ENCODE peak calls at places on chromosomes 13 and 19, in four cellular contexts. L is HFF-Myc, J is GM12892, S is brain microvascular endothelial cell. C is an unnamed sample.

GRCh38 chr13:29925457-29925856 is 75.0 kb upstream of the UBL3 start:
- DNase-seq in L (no peak), J (no peak), S (peak; percentile 83), C (peak; percentile 81)

GRCh38 chr13:21707586-21707985 is 36.7 kb downstream of the FGF9 start:
- DNase-seq in S (no peak), L (no peak), J (no peak), C (no peak)

GRCh38 chr19:17806945-17807344 is 12.0 kb downstream of the B3GNT3 start:
- DNase-seq in S (no peak), J (no peak), L (no peak), C (no peak)

GRCh38 chr13:23703241-23703640 is 133.0 kb downstream of the TNFRSF19 start:
- DNase-seq in L (no peak), J (no peak), S (no peak), C (no peak)

GRCh38 chr13:102039264-102039663 is 362.6 kb downstream of the FGF14 start:
- DNase-seq in J (no peak), S (no peak), L (no peak), C (no peak)

GRCh38 chr19:39969681-39970423 is 1.1 kb upstream of the PSMC4 start:
- DNase-seq in S (no peak), L (no peak), J (no peak), C (no peak)

GRCh38 chr13:42658019-42658418 is 84.1 kb downstream of the TNFSF11 start:
- DNase-seq in J (no peak), S (no peak), L (no peak), C (no peak)

GRCh38 chr19:41223431-41224234 is 4.6 kb downstream of the AXL start:
- DNase-seq in L (peak; percentile 83), S (peak; percentile 89), J (no peak), C (peak; percentile 96)

GRCh38 chr19:1223018-1223855 is 14.6 kb downstream of the CBARP start:
- DNase-seq in S (no peak), L (no peak), J (peak; percentile 80), C (peak; percentile 37)

GRCh38 chr13:90943961-90944360 is 403.5 kb upstream of the MIR17HG start:
- DNase-seq in S (no peak), L (no peak), J (no peak), C (no peak)

GRCh38 chr13:90690458-90691063 is 656.9 kb upstream of the MIR17HG start:
- DNase-seq in S (peak; percentile 51), L (no peak), J (no peak), C (peak; percentile 86)

GRCh38 chr19:22545751-22546150 is 88.4 kb upstream of the ZNF492 start:
- DNase-seq in L (peak; percentile 0), S (no peak), J (no peak), C (no peak)

GRCh38 chr13:43546260-43546659 is 240.5 kb downstream of the ENOX1 start:
- DNase-seq in J (no peak), L (no peak), S (no peak), C (peak; percentile 38)

GRCh38 chr13:99257291-99257690 is 888 bp downstream of the GPR18 start:
- DNase-seq in J (no peak), L (no peak), S (no peak), C (no peak)

GRCh38 chr19:36418287-36419001 is at the start of gene ZFP82:
- DNase-seq in J (peak; percentile 78), S (peak; percentile 66), L (peak; percentile 20), C (peak; percentile 81)

C was measured in fibroblast of lung.